ENCODE peak calls at places on chromosome 13, in nine cellular contexts. One of them, this sample, is unnamed.
A peak's percentile ranks its signal among the peaks of the same experiment; 100 is the strongest.

GRCh38 chr13:30142502-30143211 is 164.7 kb downstream of the KATNAL1 start:
- DNase-seq in SHP77 treated with DMSO at 0.1 percent for 48 hours: no peak
- DNase-seq in dermis microvascular lymphatic vessel endothelial cell: peak; percentile 88
- DNase-seq in HCEC 1CT: peak; percentile 93
- DNase-seq in NCI-H510A: no peak
- DNase-seq in mesothelial cell of epicardium: peak; percentile 52
- DNase-seq in lung microvascular endothelial cell: peak; percentile 85
- DNase-seq in activated T-cell treated with anti-CD3 and anti-CD28 coated beads for 1 hour: no peak
- DNase-seq in activated CD8-positive, alpha-beta T cell treated with anti-CD3 and anti-CD28 coated beads, Interleukin-2, amount 10 ng/mL, durations not matched to agents 7 days and 5 days: no peak
- DNase-seq in this sample: no peak

GRCh38 chr13:93345642-93346220 is 119.1 kb downstream of the GPC6 start:
- DNase-seq in activated T-cell treated with anti-CD3 and anti-CD28 coated beads for 1 hour: no peak
- DNase-seq in activated CD8-positive, alpha-beta T cell treated with anti-CD3 and anti-CD28 coated beads, Interleukin-2, amount 10 ng/mL, durations not matched to agents 7 days and 5 days: no peak
- DNase-seq in dermis microvascular lymphatic vessel endothelial cell: no peak
- DNase-seq in mesothelial cell of epicardium: no peak
- DNase-seq in HCEC 1CT: no peak
- DNase-seq in SHP77 treated with DMSO at 0.1 percent for 48 hours: no peak
- DNase-seq in NCI-H510A: no peak
- DNase-seq in lung microvascular endothelial cell: no peak
- DNase-seq in this sample: no peak

GRCh38 chr13:43963726-43964125 is 84.0 kb downstream of the LACC1 start:
- DNase-seq in HCEC 1CT: no peak
- DNase-seq in dermis microvascular lymphatic vessel endothelial cell: peak; percentile 3
- DNase-seq in mesothelial cell of epicardium: no peak
- DNase-seq in NCI-H510A: no peak
- DNase-seq in activated CD8-positive, alpha-beta T cell treated with anti-CD3 and anti-CD28 coated beads, Interleukin-2, amount 10 ng/mL, durations not matched to agents 7 days and 5 days: no peak
- DNase-seq in SHP77 treated with DMSO at 0.1 percent for 48 hours: no peak
- DNase-seq in lung microvascular endothelial cell: peak; percentile 9
- DNase-seq in activated T-cell treated with anti-CD3 and anti-CD28 coated beads for 1 hour: no peak
- DNase-seq in this sample: no peak

GRCh38 chr13:88979465-88980180 is 1308.5 kb downstream of the SLITRK5 start:
- DNase-seq in NCI-H510A: no peak
- DNase-seq in lung microvascular endothelial cell: no peak
- DNase-seq in activated CD8-positive, alpha-beta T cell treated with anti-CD3 and anti-CD28 coated beads, Interleukin-2, amount 10 ng/mL, durations not matched to agents 7 days and 5 days: no peak
- DNase-seq in HCEC 1CT: peak; percentile 42
- DNase-seq in SHP77 treated with DMSO at 0.1 percent for 48 hours: no peak
- DNase-seq in activated T-cell treated with anti-CD3 and anti-CD28 coated beads for 1 hour: no peak
- DNase-seq in dermis microvascular lymphatic vessel endothelial cell: no peak
- DNase-seq in mesothelial cell of epicardium: no peak
- DNase-seq in this sample: no peak

GRCh38 chr13:45670481-45670880 is 31.6 kb upstream of the CBY2 start:
- DNase-seq in activated T-cell treated with anti-CD3 and anti-CD28 coated beads for 1 hour: no peak
- DNase-seq in activated CD8-positive, alpha-beta T cell treated with anti-CD3 and anti-CD28 coated beads, Interleukin-2, amount 10 ng/mL, durations not matched to agents 7 days and 5 days: no peak
- DNase-seq in dermis microvascular lymphatic vessel endothelial cell: no peak
- DNase-seq in mesothelial cell of epicardium: no peak
- DNase-seq in SHP77 treated with DMSO at 0.1 percent for 48 hours: no peak
- DNase-seq in NCI-H510A: no peak
- DNase-seq in HCEC 1CT: no peak
- DNase-seq in lung microvascular endothelial cell: no peak
- DNase-seq in this sample: no peak

GRCh38 chr13:111283991-111284390 is 36.5 kb upstream of the TEX29 start:
- DNase-seq in activated T-cell treated with anti-CD3 and anti-CD28 coated beads for 1 hour: no peak
- DNase-seq in lung microvascular endothelial cell: no peak
- DNase-seq in SHP77 treated with DMSO at 0.1 percent for 48 hours: no peak
- DNase-seq in dermis microvascular lymphatic vessel endothelial cell: no peak
- DNase-seq in mesothelial cell of epicardium: no peak
- DNase-seq in HCEC 1CT: no peak
- DNase-seq in activated CD8-positive, alpha-beta T cell treated with anti-CD3 and anti-CD28 coated beads, Interleukin-2, amount 10 ng/mL, durations not matched to agents 7 days and 5 days: no peak
- DNase-seq in NCI-H510A: no peak
- DNase-seq in this sample: no peak

GRCh38 chr13:23558675-23559536 is 11.3 kb upstream of the TNFRSF19 start:
- DNase-seq in HCEC 1CT: peak; percentile 77
- DNase-seq in dermis microvascular lymphatic vessel endothelial cell: no peak
- DNase-seq in SHP77 treated with DMSO at 0.1 percent for 48 hours: peak; percentile 49
- DNase-seq in mesothelial cell of epicardium: no peak
- DNase-seq in lung microvascular endothelial cell: no peak
- DNase-seq in NCI-H510A: no peak
- DNase-seq in activated CD8-positive, alpha-beta T cell treated with anti-CD3 and anti-CD28 coated beads, Interleukin-2, amount 10 ng/mL, durations not matched to agents 7 days and 5 days: no peak
- DNase-seq in activated T-cell treated with anti-CD3 and anti-CD28 coated beads for 1 hour: no peak
- DNase-seq in this sample: peak; percentile 54

GRCh38 chr13:113846639-113847318 is 17.1 kb downstream of the GAS6 start:
- DNase-seq in activated CD8-positive, alpha-beta T cell treated with anti-CD3 and anti-CD28 coated beads, Interleukin-2, amount 10 ng/mL, durations not matched to agents 7 days and 5 days: peak; percentile 58
- DNase-seq in NCI-H510A: no peak
- DNase-seq in mesothelial cell of epicardium: no peak
- DNase-seq in HCEC 1CT: no peak
- DNase-seq in SHP77 treated with DMSO at 0.1 percent for 48 hours: no peak
- DNase-seq in dermis microvascular lymphatic vessel endothelial cell: no peak
- DNase-seq in activated T-cell treated with anti-CD3 and anti-CD28 coated beads for 1 hour: no peak
- DNase-seq in lung microvascular endothelial cell: no peak
- DNase-seq in this sample: no peak

GRCh38 chr13:72258340-72258981 is 391.5 kb upstream of the DACH1 start:
- DNase-seq in HCEC 1CT: no peak
- DNase-seq in SHP77 treated with DMSO at 0.1 percent for 48 hours: no peak
- DNase-seq in activated CD8-positive, alpha-beta T cell treated with anti-CD3 and anti-CD28 coated beads, Interleukin-2, amount 10 ng/mL, durations not matched to agents 7 days and 5 days: no peak
- DNase-seq in lung microvascular endothelial cell: no peak
- DNase-seq in NCI-H510A: no peak
- DNase-seq in dermis microvascular lymphatic vessel endothelial cell: no peak
- DNase-seq in activated T-cell treated with anti-CD3 and anti-CD28 coated beads for 1 hour: no peak
- DNase-seq in mesothelial cell of epicardium: no peak
- DNase-seq in this sample: no peak

This sample was measured in NCI-H1092.